ENCODE peak calls at places on chromosomes 13 and 19, in five cellular contexts. T is memory B cell, E is HFFc6, A is NCI-H1694, R is ELR. B is an unnamed sample.

GRCh38 chr19:35168261-35168660 is 13.7 kb downstream of the FXYD5 start:
- DNase-seq in A (no peak), E (peak; percentile 65), R (peak; percentile 81), T (no peak), B (no peak)

GRCh38 chr13:111639994-111640393 is 319.6 kb downstream of the TEX29 start:
- DNase-seq in T (no peak), R (no peak), A (no peak), E (no peak), B (no peak)

GRCh38 chr19:11025006-11025405 is 64.2 kb downstream of the SMARCA4 start:
- DNase-seq in E (no peak), T (no peak), R (no peak), A (no peak), B (peak; percentile 81)

GRCh38 chr19:36169084-36169760 is 17.0 kb upstream of the COX7A1 start:
- DNase-seq in T (no peak), E (no peak), A (peak; percentile 16), R (no peak), B (no peak)

GRCh38 chr19:34962281-34962944 is 1.6 kb downstream of the ZNF792 start:
- DNase-seq in E (no peak), A (no peak), T (no peak), R (peak; percentile 64), B (no peak)

GRCh38 chr19:49475191-49475932 is 1.3 kb downstream of the FLT3LG start:
- DNase-seq in A (no peak), R (no peak), T (no peak), E (no peak), B (no peak)

GRCh38 chr19:44753932-44754742 is 5.6 kb downstream of the BCL3 start:
- DNase-seq in R (peak; percentile 89), A (no peak), E (peak; percentile 51), T (peak; percentile 50), B (no peak)

GRCh38 chr19:48858984-48859710 is 9.3 kb downstream of the PLEKHA4 start:
- DNase-seq in A (no peak), R (no peak), T (peak; percentile 63), E (no peak), B (no peak)

GRCh38 chr13:21539687-21540086 is 64.3 kb downstream of the MICU2 start:
- DNase-seq in R (no peak), E (no peak), T (no peak), A (no peak), B (no peak)

GRCh38 chr13:79675931-79676658 is 195.1 kb downstream of the NDFIP2 start:
- DNase-seq in T (no peak), R (no peak), A (no peak), E (no peak), B (no peak)

GRCh38 chr19:50626796-50627195 is 12.9 kb downstream of the SYT3 start:
- DNase-seq in E (no peak), R (no peak), T (no peak), A (no peak), B (no peak)

GRCh38 chr19:50266896-50267295 is 62.3 kb downstream of the KCNC3 start:
- DNase-seq in T (no peak), R (no peak), A (no peak), E (no peak), B (no peak)

GRCh38 chr13:101452519-101453485 is at the start of gene ITGBL1:
- DNase-seq in R (peak; percentile 64), E (peak; percentile 20), A (no peak), T (no peak), B (peak; percentile 88)

GRCh38 chr19:40055832-40056504 is at the start of gene ZNF780B:
- DNase-seq in R (peak; percentile 64), E (peak; percentile 4), A (peak; percentile 58), T (peak; percentile 45), B (peak; percentile 91)

GRCh38 chr19:48617146-48617937 is 1.6 kb downstream of the RPL18 start:
- DNase-seq in A (no peak), R (peak; percentile 31), E (no peak), T (no peak), B (peak; percentile 37)

GRCh38 chr19:11028146-11028545 is 61.1 kb upstream of the LDLR start:
- DNase-seq in R (no peak), A (no peak), T (no peak), E (no peak), B (no peak)

GRCh38 chr13:30726192-30726591 is 9.2 kb upstream of the ALOX5AP start:
- DNase-seq in T (no peak), R (no peak), A (no peak), E (peak; percentile 27), B (no peak)

GRCh38 chr13:71729441-71729840 is 137.6 kb downstream of the DACH1 start:
- DNase-seq in T (no peak), E (no peak), R (no peak), A (no peak), B (no peak)

GRCh38 chr13:33524086-33524485 is 238.5 kb upstream of the STARD13 start:
- DNase-seq in E (peak; percentile 83), A (no peak), T (no peak), R (peak; percentile 76), B (no peak)

GRCh38 chr13:73228546-73228945 is 169.7 kb downstream of the KLF5 start:
- DNase-seq in A (no peak), E (peak; percentile 34), T (no peak), R (peak; percentile 55), B (no peak)

GRCh38 chr13:100550433-100550832 is 38.2 kb downstream of the GGACT start:
- DNase-seq in E (peak; percentile 57), T (no peak), R (peak; percentile 46), A (no peak), B (no peak)

GRCh38 chr19:46860846-46861690 is at the start of gene ARHGAP35:
- DNase-seq in A (no peak), E (no peak), R (no peak), T (peak; percentile 35), B (no peak)

GRCh38 chr19:31348416-31349159 is 648 bp downstream of the TSHZ3 start:
- DNase-seq in T (no peak), A (no peak), R (peak; percentile 46), E (no peak), B (no peak)

GRCh38 chr13:23608704-23609413 is 38.6 kb downstream of the TNFRSF19 start:
- DNase-seq in E (peak; percentile 46), A (peak; percentile 17), T (no peak), R (peak; percentile 85), B (peak; percentile 15)

GRCh38 chr13:45162194-45162593 is 38.7 kb downstream of the KCTD4 start:
- DNase-seq in E (peak; percentile 11), R (peak; percentile 33), T (no peak), A (no peak), B (no peak)

GRCh38 chr13:106610511-106610910 is 42.6 kb upstream of the ARGLU1 start:
- DNase-seq in A (no peak), T (no peak), R (peak; percentile 79), E (peak; percentile 63), B (no peak)

GRCh38 chr19:13872695-13873389 is 4.1 kb upstream of the NANOS3 start:
- DNase-seq in E (no peak), T (no peak), A (no peak), R (peak; percentile 25), B (no peak)

GRCh38 chr19:56946164-56946563 is 105.6 kb upstream of the PEG3 start:
- DNase-seq in E (no peak), R (no peak), A (no peak), T (no peak), B (no peak)

GRCh38 chr19:15529774-15530372 is 21.5 kb downstream of the CYP4F22 start:
- DNase-seq in E (peak; percentile 6), A (no peak), R (peak; percentile 30), T (no peak), B (no peak)

GRCh38 chr13:94858856-94859811 is 146.8 kb upstream of the SOX21 start:
- DNase-seq in R (no peak), T (no peak), A (no peak), E (no peak), B (peak; percentile 6)

GRCh38 chr19:14089662-14090508 is 666 bp downstream of the SAMD1 start:
- DNase-seq in E (peak; percentile 50), R (peak; percentile 76), T (peak; percentile 38), A (no peak), B (no peak)

GRCh38 chr19:55172741-55173140 is 6.3 kb upstream of the DNAAF3 start:
- DNase-seq in R (peak; percentile 82), T (no peak), E (peak; percentile 86), A (no peak), B (no peak)

GRCh38 chr13:27605610-27606200 is 14.6 kb downstream of the LNX2 start:
- DNase-seq in T (no peak), R (no peak), A (no peak), E (no peak), B (no peak)

GRCh38 chr19:54207908-54208783 is 7.5 kb downstream of the RPS9 start:
- DNase-seq in R (peak; percentile 64), E (no peak), T (peak; percentile 34), A (no peak), B (peak; percentile 47)

GRCh38 chr19:47049307-47049700 is 880 bp upstream of the TMEM160 start:
- DNase-seq in E (peak; percentile 72), A (no peak), T (no peak), R (peak; percentile 44), B (peak; percentile 62)

GRCh38 chr19:641702-642101 is 2.0 kb downstream of the FGF22 start:
- DNase-seq in E (no peak), R (no peak), T (no peak), A (no peak), B (no peak)

GRCh38 chr19:17402982-17403855 is 2.2 kb downstream of the BST2 start:
- DNase-seq in R (peak; percentile 20), E (no peak), A (no peak), T (no peak), B (peak; percentile 33)

GRCh38 chr19:50252111-50252886 is 48.9 kb downstream of the MYH14 start:
- DNase-seq in R (peak; percentile 37), E (no peak), A (peak; percentile 6), T (peak; percentile 39), B (peak; percentile 57)